ENCODE peak calls at places on chromosome 6, in five cellular contexts. One of them, this sample, is unnamed.

GRCh38 chr6:8194499-8194898 is 92.2 kb upstream of the EEF1E1 start:
- DNase-seq in psoas muscle: no peak
- DNase-seq in A549: no peak
- DNase-seq in mucosa of descending colon: no peak
- DNase-seq in lower lobe of right lung: no peak
- DNase-seq in this sample: no peak

GRCh38 chr6:113758725-113759576 is 98.2 kb upstream of the MARCKS start:
- DNase-seq in mucosa of descending colon: no peak
- DNase-seq in psoas muscle: no peak
- DNase-seq in A549: no peak
- DNase-seq in lower lobe of right lung: no peak
- DNase-seq in this sample: no peak

GRCh38 chr6:23420659-23421350 is 705.2 kb upstream of the NRSN1 start:
- DNase-seq in psoas muscle: no peak
- DNase-seq in A549: no peak
- DNase-seq in mucosa of descending colon: no peak
- DNase-seq in lower lobe of right lung: no peak
- DNase-seq in this sample: no peak

GRCh38 chr6:12324096-12324495 is 33.9 kb downstream of the EDN1 start:
- DNase-seq in mucosa of descending colon: no peak
- DNase-seq in psoas muscle: no peak
- DNase-seq in A549: peak; percentile 99
- DNase-seq in lower lobe of right lung: no peak
- DNase-seq in this sample: no peak

GRCh38 chr6:89145461-89145961 is 344 bp upstream of the PM20D2 start:
- DNase-seq in mucosa of descending colon: no peak
- DNase-seq in A549: peak; percentile 29
- DNase-seq in lower lobe of right lung: no peak
- DNase-seq in psoas muscle: no peak
- DNase-seq in this sample: no peak

GRCh38 chr6:6712979-6713514 is 124.5 kb downstream of the LY86 start:
- DNase-seq in A549: no peak
- DNase-seq in mucosa of descending colon: no peak
- DNase-seq in psoas muscle: no peak
- DNase-seq in lower lobe of right lung: peak; percentile 63
- DNase-seq in this sample: no peak

GRCh38 chr6:43900560-43901329 is 130.7 kb downstream of the VEGFA start:
- DNase-seq in A549: no peak
- DNase-seq in psoas muscle: no peak
- DNase-seq in mucosa of descending colon: no peak
- DNase-seq in lower lobe of right lung: no peak
- DNase-seq in this sample: peak; percentile 41

GRCh38 chr6:30020629-30021028 is 40.4 kb upstream of the POLR1H start:
- DNase-seq in A549: no peak
- DNase-seq in lower lobe of right lung: no peak
- DNase-seq in mucosa of descending colon: no peak
- DNase-seq in psoas muscle: no peak
- DNase-seq in this sample: no peak

GRCh38 chr6:170124150-170124549 is 166.7 kb downstream of the DLL1 start:
- DNase-seq in mucosa of descending colon: no peak
- DNase-seq in psoas muscle: no peak
- DNase-seq in lower lobe of right lung: no peak
- DNase-seq in A549: no peak
- DNase-seq in this sample: no peak

GRCh38 chr6:55528624-55529023 is 50.4 kb downstream of the HMGCLL1 start:
- DNase-seq in psoas muscle: no peak
- DNase-seq in lower lobe of right lung: no peak
- DNase-seq in A549: peak; percentile 67
- DNase-seq in mucosa of descending colon: no peak
- DNase-seq in this sample: no peak

GRCh38 chr6:116633685-116634084 is 17.4 kb downstream of the RSPH4A start:
- DNase-seq in lower lobe of right lung: no peak
- DNase-seq in mucosa of descending colon: no peak
- DNase-seq in psoas muscle: no peak
- DNase-seq in A549: peak; percentile 36
- DNase-seq in this sample: no peak

GRCh38 chr6:145442110-145442509 is 293.2 kb downstream of the EPM2A start:
- DNase-seq in mucosa of descending colon: no peak
- DNase-seq in lower lobe of right lung: no peak
- DNase-seq in psoas muscle: no peak
- DNase-seq in A549: no peak
- DNase-seq in this sample: no peak
- H3K9me3 ChIP-seq in mucosa of descending colon: peaks cover 25% of the 10 kb centered on the region
- H3K9me3 ChIP-seq in lower lobe of right lung: peaks cover 35% of the 10 kb centered on the region
- H3K9me3 ChIP-seq in psoas muscle: peaks cover 26% of the 10 kb centered on the region
- H3K9me3 ChIP-seq in A549: peaks cover 4% of the 10 kb centered on the region
- H3K9me3 ChIP-seq in this sample: no peaks in the 10 kb centered on the region

GRCh38 chr6:42454428-42454791 is 2.7 kb upstream of the TRERF1 start:
- DNase-seq in lower lobe of right lung: no peak
- DNase-seq in mucosa of descending colon: peak; percentile 67
- DNase-seq in A549: no peak
- DNase-seq in psoas muscle: peak; percentile 37
- DNase-seq in this sample: peak; percentile 83
- H3K4me3 ChIP-seq in lower lobe of right lung: peak overlapping the region; percentile 64
- H3K4me3 ChIP-seq in mucosa of descending colon: no peak overlapping the region
- H3K4me3 ChIP-seq in A549: no peak overlapping the region
- H3K4me3 ChIP-seq in psoas muscle: peak overlapping the region; percentile 76
- H3K4me3 ChIP-seq in this sample: no peak overlapping the region

DNA sequence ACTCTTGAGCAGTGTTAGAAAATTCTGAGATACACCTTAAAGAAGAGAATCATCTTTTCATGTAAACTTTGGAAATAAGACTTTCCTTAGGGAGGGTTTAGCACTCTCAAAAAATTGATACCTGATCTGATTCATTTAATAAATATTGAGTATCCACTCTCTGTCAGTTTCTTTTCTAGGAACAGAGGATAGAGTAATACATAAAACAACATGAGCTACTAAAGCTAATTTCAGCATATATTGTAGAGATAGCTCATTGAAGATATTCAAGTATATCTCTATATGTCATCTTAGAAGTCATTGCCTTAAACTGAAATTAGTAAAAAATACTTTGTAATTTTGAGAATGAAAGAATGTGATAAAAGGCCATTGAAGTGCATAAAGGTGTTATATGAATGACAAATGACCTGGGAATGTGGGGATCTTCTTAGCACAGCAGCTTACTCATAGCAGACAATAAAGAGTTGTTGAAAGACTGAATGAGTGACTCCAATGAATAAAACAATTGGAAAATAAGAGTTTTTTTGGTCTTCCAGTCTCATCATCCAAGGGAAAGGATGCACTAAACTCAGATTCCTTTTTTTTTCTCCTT is 29.2 kb downstream of the RHAG start:
- DNase-seq in psoas muscle: no peak
- DNase-seq in mucosa of descending colon: no peak
- DNase-seq in lower lobe of right lung: no peak
- DNase-seq in A549: no peak
- DNase-seq in this sample: no peak
- TF ChIP-seq CTCF in psoas muscle: no peak
- TF ChIP-seq CTCF in mucosa of descending colon: no peak
- TF ChIP-seq CTCF in lower lobe of right lung: no peak
- TF ChIP-seq CTCF in A549: no peak
- TF ChIP-seq CTCF in this sample: no peak

GRCh38 chr6:27216874-27217273 is 30.6 kb upstream of the PRSS16 start:
- DNase-seq in psoas muscle: no peak
- DNase-seq in mucosa of descending colon: no peak
- DNase-seq in lower lobe of right lung: no peak
- DNase-seq in A549: no peak
- DNase-seq in this sample: no peak

GRCh38 chr6:27209659-27210269 is 37.7 kb upstream of the PRSS16 start:
- DNase-seq in mucosa of descending colon: no peak
- DNase-seq in A549: peak; percentile 67
- DNase-seq in psoas muscle: no peak
- DNase-seq in lower lobe of right lung: no peak
- DNase-seq in this sample: no peak

GRCh38 chr6:27209167-27209566 is 38.3 kb upstream of the PRSS16 start:
- DNase-seq in A549: no peak
- DNase-seq in lower lobe of right lung: no peak
- DNase-seq in mucosa of descending colon: no peak
- DNase-seq in psoas muscle: no peak
- DNase-seq in this sample: no peak

GRCh38 chr6:27214126-27214601 is 33.3 kb upstream of the PRSS16 start:
- DNase-seq in A549: peak; percentile 58
- DNase-seq in lower lobe of right lung: no peak
- DNase-seq in psoas muscle: no peak
- DNase-seq in mucosa of descending colon: no peak
- DNase-seq in this sample: no peak

GRCh38 chr6:27213544-27214125 is 33.9 kb upstream of the PRSS16 start:
- DNase-seq in mucosa of descending colon: no peak
- DNase-seq in A549: peak; percentile 83
- DNase-seq in psoas muscle: no peak
- DNase-seq in lower lobe of right lung: no peak
- DNase-seq in this sample: no peak
- H3K9me3 ChIP-seq in mucosa of descending colon: peaks cover 3% of the 10 kb centered on the region
- H3K9me3 ChIP-seq in A549: no peaks in the 10 kb centered on the region
- H3K9me3 ChIP-seq in psoas muscle: no peaks in the 10 kb centered on the region
- H3K9me3 ChIP-seq in lower lobe of right lung: no peaks in the 10 kb centered on the region
- H3K9me3 ChIP-seq in this sample: peaks cover 7% of the 10 kb centered on the region

GRCh38 chr6:134171517-134171916 is 119.1 kb upstream of the SLC2A12 start:
- DNase-seq in mucosa of descending colon: no peak
- DNase-seq in A549: no peak
- DNase-seq in lower lobe of right lung: no peak
- DNase-seq in psoas muscle: no peak
- DNase-seq in this sample: no peak
- H3K4me3 ChIP-seq in mucosa of descending colon: no peak overlapping the region
- H3K4me3 ChIP-seq in A549: peak overlapping the region; percentile 81
- H3K4me3 ChIP-seq in lower lobe of right lung: peak overlapping the region; percentile 67
- H3K4me3 ChIP-seq in psoas muscle: peak overlapping the region; percentile 90
- H3K4me3 ChIP-seq in this sample: peak overlapping the region; percentile 94

GRCh38 chr6:145895802-145896201 is 68.4 kb downstream of the SHPRH start:
- DNase-seq in lower lobe of right lung: no peak
- DNase-seq in mucosa of descending colon: no peak
- DNase-seq in A549: no peak
- DNase-seq in psoas muscle: no peak
- DNase-seq in this sample: no peak
- TF ChIP-seq CTCF in lower lobe of right lung: no peak
- TF ChIP-seq CTCF in mucosa of descending colon: no peak
- TF ChIP-seq CTCF in A549: peak; percentile 25
- TF ChIP-seq CTCF in psoas muscle: no peak
- TF ChIP-seq CTCF in this sample: no peak

GRCh38 chr6:158795516-158795915 is 23.7 kb downstream of the EZR start:
- DNase-seq in lower lobe of right lung: no peak
- DNase-seq in psoas muscle: no peak
- DNase-seq in A549: no peak
- DNase-seq in mucosa of descending colon: no peak
- DNase-seq in this sample: no peak
- H3K9me3 ChIP-seq in lower lobe of right lung: no peaks in the 10 kb centered on the region
- H3K9me3 ChIP-seq in psoas muscle: no peaks in the 10 kb centered on the region
- H3K9me3 ChIP-seq in A549: no peaks in the 10 kb centered on the region
- H3K9me3 ChIP-seq in mucosa of descending colon: no peaks in the 10 kb centered on the region
- H3K9me3 ChIP-seq in this sample: no peaks in the 10 kb centered on the region

This sample was measured in kidney.